ENCODE peak calls at places on chromosome 20, in six cellular contexts. K is endodermal cell, J is fibroblast of the aortic adventitia, C is AG10803, U is epithelial cell of esophagus, E is transverse colon. W is an unnamed sample.

GRCh38 chr20:50285376-50286173 is 94.9 kb downstream of the CEBPB start:
- DNase-seq in K (no peak), J (peak), C (peak), U (no peak), E (no peak), W (peak)

GRCh38 chr20:35238170-35238569 is 11.7 kb downstream of the MMP24 start:
- DNase-seq in K (no peak), J (no peak), C (no peak), U (no peak), E (no peak), W (no peak)

GRCh38 chr20:58237318-58238182 is 9.1 kb upstream of the ANKRD60 start:
- DNase-seq in K (no peak), J (peak), C (peak), U (no peak), E (no peak), W (peak)

GRCh38 chr20:36385503-36385902 is 79.4 kb downstream of the DLGAP4 start:
- DNase-seq in K (no peak), J (no peak), C (no peak), U (no peak), E (no peak), W (no peak)

GRCh38 chr20:40683221-40683893 is 5.7 kb downstream of the MAFB start:
- DNase-seq in K (peak), J (no peak), C (peak), U (peak), E (no peak), W (no peak)

GRCh38 chr20:38434310-38434741 is 802 bp downstream of the SNHG17 start:
- DNase-seq in K (peak), J (peak), C (no peak), U (peak), E (no peak), W (peak)

GRCh38 chr20:42492998-42493397 is 696.7 kb downstream of the PTPRT start:
- DNase-seq in K (no peak), J (no peak), C (no peak), U (no peak), E (no peak), W (no peak)

GRCh38 chr20:44461803-44462174 is 13.9 kb upstream of the TTPAL start:
- DNase-seq in K (no peak), J (no peak), C (no peak), U (no peak), E (no peak), W (no peak)

GRCh38 chr20:12970372-12970821 is 38.4 kb upstream of the SPTLC3 start:
- DNase-seq in K (peak), J (peak), C (peak), U (peak), E (peak), W (peak)

GRCh38 chr20:38969708-38970107 is 7.6 kb downstream of the DHX35 start:
- DNase-seq in K (no peak), J (no peak), C (no peak), U (no peak), E (peak), W (no peak)

GRCh38 chr20:36051318-36052116 is 83.1 kb downstream of the CNBD2 start:
- DNase-seq in K (peak), J (no peak), C (no peak), U (no peak), E (no peak), W (no peak)

GRCh38 chr20:47665221-47665991 is 119.9 kb downstream of the SULF2 start:
- DNase-seq in K (no peak), J (no peak), C (no peak), U (peak), E (no peak), W (no peak)

GRCh38 chr20:889932-890463 is 26.1 kb downstream of the ANGPT4 start:
- DNase-seq in K (no peak), J (no peak), C (no peak), U (no peak), E (no peak), W (no peak)

GRCh38 chr20:38680492-38681118 is 43.7 kb upstream of the SLC32A1 start:
- DNase-seq in K (peak), J (peak), C (peak), U (peak), E (no peak), W (peak)

GRCh38 chr20:2005831-2006426 is 12.1 kb upstream of the PDYN start:
- DNase-seq in K (peak), J (peak), C (peak), U (peak), E (peak), W (peak)

GRCh38 chr20:38113401-38114325 is 51.4 kb downstream of the TGM2 start:
- DNase-seq in K (peak), J (no peak), C (no peak), U (peak), E (no peak), W (no peak)

GRCh38 chr20:35907017-35907685 is 47.2 kb downstream of the SCAND1 start:
- DNase-seq in K (no peak), J (no peak), C (no peak), U (no peak), E (no peak), W (no peak)

GRCh38 chr20:62355527-62356142 is 11.5 kb downstream of the LAMA5 start:
- DNase-seq in K (peak), J (peak), C (no peak), U (peak), E (no peak), W (no peak)

GRCh38 chr20:62405108-62405980 is 1.7 kb downstream of the CABLES2 start:
- DNase-seq in K (peak), J (peak), C (peak), U (peak), E (no peak), W (peak)

GRCh38 chr20:44134897-44135810 is 51.8 kb downstream of the JPH2 start:
- DNase-seq in K (no peak), J (no peak), C (no peak), U (peak), E (no peak), W (no peak)

GRCh38 chr20:48760403-48760889 is 67.4 kb downstream of the PREX1 start:
- DNase-seq in K (no peak), J (peak), C (peak), U (peak), E (peak), W (no peak)

GRCh38 chr20:40506567-40506966 is 182.5 kb downstream of the MAFB start:
- DNase-seq in K (peak), J (peak), C (peak), U (peak), E (peak), W (peak)

GRCh38 chr20:36700438-36700837 is 45.5 kb downstream of the NDRG3 start:
- DNase-seq in K (peak), J (no peak), C (no peak), U (no peak), E (no peak), W (no peak)

GRCh38 chr20:56483970-56484369 is 15.5 kb downstream of the RTF2 start:
- DNase-seq in K (no peak), J (no peak), C (no peak), U (no peak), E (no peak), W (no peak)

GRCh38 chr20:6644818-6645620 is 122.5 kb upstream of the BMP2 start:
- DNase-seq in K (no peak), J (no peak), C (no peak), U (no peak), E (no peak), W (no peak)

GRCh38 chr20:33561981-33562601 is 72.2 kb downstream of the CBFA2T2 start:
- DNase-seq in K (peak), J (peak), C (peak), U (peak), E (peak), W (peak)

GRCh38 chr20:49594929-49595311 is 27.0 kb upstream of the PTGIS start:
- DNase-seq in K (no peak), J (no peak), C (no peak), U (no peak), E (no peak), W (no peak)

GRCh38 chr20:10877345-10877744 is 203.5 kb upstream of the JAG1 start:
- DNase-seq in K (no peak), J (peak), C (peak), U (no peak), E (peak), W (peak)

GRCh38 chr20:23655551-23656211 is 17.9 kb upstream of the CST3 start:
- DNase-seq in K (no peak), J (peak), C (peak), U (no peak), E (peak), W (no peak)

GRCh38 chr20:23299673-23300050 is 50.9 kb upstream of the NXT1 start:
- DNase-seq in K (no peak), J (no peak), C (no peak), U (no peak), E (no peak), W (no peak)

GRCh38 chr20:62316331-62317166 is 13.8 kb downstream of the ADRM1 start:
- DNase-seq in K (no peak), J (no peak), C (no peak), U (peak), E (no peak), W (no peak)

DNA sequence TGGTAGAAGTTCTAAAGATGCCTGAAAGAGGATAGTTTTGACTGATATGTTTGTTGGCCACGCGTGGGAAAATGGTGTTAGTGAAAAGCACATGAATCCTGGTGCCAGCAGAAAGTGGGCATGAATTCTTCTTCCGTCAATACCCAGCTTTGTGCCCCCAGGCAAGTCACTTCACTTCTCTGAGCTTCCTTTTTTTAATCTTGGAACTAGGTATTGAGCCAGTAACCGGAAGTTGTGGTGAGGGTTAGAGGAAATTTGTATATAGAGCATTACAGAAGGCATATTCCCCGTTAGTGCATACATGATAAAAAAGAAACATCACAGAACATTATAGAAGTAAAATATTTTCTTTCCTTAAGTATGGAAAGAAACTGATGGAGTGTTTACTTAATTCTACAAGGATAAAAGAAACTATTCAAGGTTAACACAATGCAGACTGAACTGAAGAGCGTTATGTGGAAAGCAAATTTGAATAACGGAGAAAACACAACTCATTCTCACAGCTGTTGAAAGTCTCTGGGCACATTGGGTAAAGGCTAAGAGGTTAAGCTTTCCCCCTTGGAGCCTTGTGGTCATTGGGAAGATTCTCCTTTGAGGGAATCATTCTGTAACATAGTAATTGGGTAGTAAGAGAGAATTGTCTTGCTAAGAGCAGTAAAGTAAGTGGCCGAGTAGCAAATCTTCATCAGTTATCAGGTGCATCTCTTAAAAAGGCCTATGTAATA is 223.1 kb downstream of the BCAS1 start:
- DNase-seq in K (no peak), J (no peak), C (no peak), U (no peak), E (no peak), W (no peak)
- H3K4me3 ChIP-seq in K (no peak), J (no peak), C (no peak), U (no peak), E (no peak), W (no peak)

DNA sequence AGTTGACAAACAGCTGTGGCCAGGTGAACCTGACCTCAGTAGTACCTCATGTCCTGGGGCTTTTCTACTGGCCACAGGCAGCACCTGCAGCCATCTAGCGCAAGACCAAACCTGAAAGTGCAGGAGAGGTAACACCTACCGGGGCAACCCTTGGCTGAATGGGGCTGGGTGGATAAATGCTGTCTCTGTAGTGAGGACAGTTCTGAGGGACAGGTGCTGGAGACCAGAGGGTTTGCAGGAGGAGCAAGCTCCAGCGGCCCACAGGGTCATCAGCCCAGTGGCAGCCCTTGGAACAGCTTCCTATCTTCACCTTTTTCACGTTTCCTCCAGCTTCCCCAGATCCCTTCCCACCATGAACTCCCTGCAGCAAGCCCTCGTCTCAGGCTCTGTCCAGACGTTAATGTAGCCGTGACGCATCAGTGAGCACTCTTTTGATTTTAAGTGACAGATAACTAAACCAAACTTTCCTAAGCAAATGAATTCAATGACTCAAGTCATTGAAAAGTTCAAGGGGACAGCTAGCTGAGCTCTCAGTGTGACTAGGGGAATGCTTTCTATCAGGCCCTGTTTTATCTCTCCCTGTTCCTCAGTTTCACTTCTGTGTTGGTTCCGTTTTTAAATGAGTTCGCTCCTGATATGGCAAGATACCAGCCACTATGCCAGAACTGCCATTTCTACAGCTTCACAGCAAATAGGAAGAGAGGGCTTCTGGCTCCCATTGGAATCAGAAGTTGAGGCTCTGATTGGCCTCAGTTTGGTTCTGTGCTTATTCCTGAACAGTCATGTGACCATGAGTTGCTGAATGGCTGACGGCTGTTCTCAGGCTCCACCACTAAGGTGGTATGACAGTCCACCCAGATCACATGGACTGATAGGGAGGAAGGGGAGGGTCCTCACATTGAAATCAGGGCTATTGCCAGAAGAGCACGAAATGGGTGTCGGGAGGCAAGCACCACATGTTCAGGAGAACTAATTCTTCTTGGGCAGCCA is 12.1 kb upstream of the PFDN4 start:
- DNase-seq in K (no peak), J (no peak), C (no peak), U (no peak), E (no peak), W (no peak)
- TF ChIP-seq CTCF in K (peak), J (no peak), C (no peak), U (no peak), E (no peak), W (no peak)

GRCh38 chr20:46423882-46424482 is 17.6 kb upstream of the ELMO2 start:
- DNase-seq in K (no peak), J (no peak), C (no peak), U (peak), E (no peak), W (no peak)
- H3K4me3 ChIP-seq in K (peak), J (no peak), C (no peak), U (no peak), E (no peak), W (no peak)

DNA sequence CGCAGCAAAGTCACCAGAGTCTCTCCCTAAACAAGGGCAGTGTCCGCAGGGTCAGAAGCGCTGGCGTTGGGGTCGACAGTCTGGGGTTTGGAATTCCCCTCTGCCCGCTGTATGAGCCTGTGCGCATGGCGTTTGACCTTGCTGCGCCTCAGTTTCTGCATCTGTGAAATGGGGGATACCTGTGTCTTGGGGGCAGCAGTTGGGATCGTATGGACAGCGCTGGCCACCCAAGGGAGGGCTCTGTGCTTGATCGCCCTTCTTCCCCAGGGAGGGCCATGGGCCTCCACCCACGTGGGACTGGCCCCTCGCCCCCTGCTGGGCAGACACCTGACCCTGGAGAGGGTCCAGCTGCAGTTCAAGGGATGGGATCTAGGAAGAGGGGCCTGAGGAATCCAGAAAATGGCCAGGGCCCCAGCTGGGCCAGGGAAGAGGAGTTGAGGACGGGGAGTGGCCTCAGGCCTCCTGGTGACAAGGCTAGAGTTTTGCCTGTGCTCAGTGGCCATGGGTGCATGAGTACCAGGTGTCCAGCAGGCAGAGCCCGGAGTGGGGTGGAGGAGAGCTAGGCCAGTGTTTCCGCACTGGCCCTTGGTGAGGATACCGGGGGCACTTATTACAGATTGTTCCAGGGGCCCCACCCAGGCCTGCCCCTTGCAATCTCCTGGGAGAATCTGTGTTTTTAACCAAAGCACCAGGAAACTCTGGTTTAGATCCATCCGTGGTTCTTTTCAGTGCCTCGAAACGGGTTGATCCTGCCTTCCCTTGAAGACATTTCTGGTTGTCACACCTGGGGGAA is 26.3 kb upstream of the PHACTR3 start:
- DNase-seq in K (no peak), J (no peak), C (no peak), U (no peak), E (no peak), W (no peak)
- TF ChIP-seq CTCF in K (no peak), J (no peak), C (no peak), U (no peak), E (no peak), W (no peak)

GRCh38 chr20:32067234-32067821 is 15.3 kb downstream of the HCK start:
- DNase-seq in K (no peak), J (peak), C (peak), U (no peak), E (no peak), W (peak)

GRCh38 chr20:32070690-32071213 is 18.7 kb downstream of the HCK start:
- DNase-seq in K (no peak), J (no peak), C (no peak), U (no peak), E (no peak), W (no peak)

GRCh38 chr20:32071395-32072167 is 19.5 kb downstream of the HCK start:
- DNase-seq in K (no peak), J (no peak), C (no peak), U (no peak), E (no peak), W (no peak)

GRCh38 chr20:32070282-32070681 is 18.2 kb downstream of the HCK start:
- DNase-seq in K (no peak), J (no peak), C (no peak), U (no peak), E (no peak), W (no peak)

DNA sequence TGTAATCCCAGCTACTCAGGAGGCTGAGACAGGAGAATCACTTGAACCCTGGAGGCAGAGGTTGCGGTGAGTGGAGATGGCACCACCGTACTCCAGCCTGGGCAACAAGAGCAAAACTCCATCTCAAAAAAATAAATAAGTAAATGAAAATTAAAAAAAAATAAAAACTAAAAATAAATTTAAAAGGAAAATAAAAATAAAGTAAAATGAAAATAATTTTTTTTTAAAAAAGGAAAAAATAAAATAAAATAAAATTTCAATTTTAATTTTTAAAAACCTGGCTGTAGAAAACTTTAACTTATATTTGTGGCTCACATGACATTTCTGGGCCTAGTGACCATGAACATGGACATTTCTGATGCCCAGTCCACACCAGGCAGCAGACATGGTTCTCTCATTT is 16.1 kb downstream of the HCK start:
- DNase-seq in K (no peak), J (no peak), C (no peak), U (no peak), E (no peak), W (no peak)
- H3K4me3 ChIP-seq in K (no peak), J (no peak), C (no peak), U (no peak), E (no peak), W (no peak)

GRCh38 chr20:9051508-9051907 is 17.4 kb upstream of the PLCB4 start:
- DNase-seq in K (no peak), J (peak), C (peak), U (peak), E (no peak), W (peak)

GRCh38 chr20:9053108-9053507 is 15.8 kb upstream of the PLCB4 start:
- DNase-seq in K (no peak), J (no peak), C (no peak), U (no peak), E (no peak), W (no peak)

GRCh38 chr20:9054176-9054575 is 14.7 kb upstream of the PLCB4 start:
- DNase-seq in K (no peak), J (peak), C (peak), U (no peak), E (no peak), W (peak)

GRCh38 chr20:9052136-9052535 is 16.8 kb upstream of the PLCB4 start:
- DNase-seq in K (no peak), J (no peak), C (no peak), U (no peak), E (no peak), W (no peak)
- TF ChIP-seq CTCF in K (no peak), J (no peak), C (no peak), U (no peak), E (no peak), W (no peak)

GRCh38 chr20:63497138-63497945 is 1.5 kb downstream of the EEF1A2 start:
- DNase-seq in K (no peak), J (no peak), C (no peak), U (no peak), E (no peak), W (no peak)

GRCh38 chr20:63494420-63495166 is 4.3 kb downstream of the EEF1A2 start:
- DNase-seq in K (no peak), J (no peak), C (no peak), U (no peak), E (no peak), W (no peak)

GRCh38 chr20:63496404-63497120 is 2.3 kb downstream of the EEF1A2 start:
- DNase-seq in K (no peak), J (no peak), C (peak), U (no peak), E (no peak), W (no peak)

GRCh38 chr20:63495167-63495720 is 3.6 kb downstream of the EEF1A2 start:
- DNase-seq in K (no peak), J (no peak), C (no peak), U (no peak), E (no peak), W (no peak)

GRCh38 chr20:63495771-63496403 is 3.0 kb downstream of the EEF1A2 start:
- DNase-seq in K (peak), J (peak), C (peak), U (peak), E (peak), W (no peak)
- H3K4me3 ChIP-seq in K (no peak), J (peak), C (peak), U (peak), E (peak), W (no peak)

W was measured in foreskin fibroblast.